ENCODE peak calls at places on chromosomes 13 and 19, in eight cellular contexts. A is stomach, L is tibial nerve, J is H54, I is lower leg skin, D is breast epithelium, Q is gastrocnemius medialis, X is heart left ventricle. Y is an unnamed sample.

GRCh38 chr19:55443045-55443823 is at the start of gene SHISA7:
- DNase-seq in J (no peak), A (no peak), X (no peak), L (no peak), I (no peak), Q (no peak), D (no peak), Y (no peak)

GRCh38 chr19:48102870-48103751 is 7.5 kb downstream of the PLA2G4C start:
- DNase-seq in I (no peak), A (no peak), D (no peak), Q (peak; percentile 27), X (no peak), L (no peak), J (peak; percentile 20), Y (no peak)

GRCh38 chr19:23415561-23416191 is 20.4 kb upstream of the ZNF91 start:
- DNase-seq in J (peak; percentile 33), I (no peak), D (no peak), X (peak; percentile 33), A (no peak), L (no peak), Q (no peak), Y (no peak)

GRCh38 chr13:60016229-60016628 is 147.5 kb downstream of the DIAPH3 start:
- DNase-seq in J (no peak), L (no peak), A (no peak), I (peak; percentile 50), D (no peak), X (no peak), Q (no peak), Y (no peak)

GRCh38 chr19:40217921-40218890 is at the start of gene TTC9B:
- DNase-seq in X (no peak), D (no peak), A (no peak), I (no peak), L (no peak), J (no peak), Q (no peak), Y (no peak)

GRCh38 chr19:33376423-33376822 is 2.9 kb downstream of the CEBPG start:
- DNase-seq in D (no peak), Q (peak; percentile 63), I (peak; percentile 84), X (peak; percentile 77), J (peak; percentile 82), L (peak; percentile 56), A (peak; percentile 86), Y (no peak)

GRCh38 chr19:19110410-19111137 is 27.7 kb downstream of the TMEM161A start:
- DNase-seq in X (no peak), I (no peak), Q (no peak), J (no peak), L (no peak), A (no peak), D (no peak), Y (no peak)

GRCh38 chr19:28727133-28727834 is 485.7 kb downstream of the UQCRFS1 start:
- DNase-seq in D (no peak), L (no peak), A (no peak), Q (no peak), J (no peak), I (no peak), X (no peak), Y (no peak)

GRCh38 chr13:98807774-98808173 is 55.3 kb upstream of the SLC15A1 start:
- DNase-seq in I (no peak), D (no peak), A (no peak), Q (no peak), X (no peak), L (no peak), J (no peak), Y (no peak)

GRCh38 chr19:49862411-49863253 is 4.7 kb downstream of the PNKP start:
- DNase-seq in D (no peak), I (no peak), A (no peak), Q (no peak), L (no peak), J (no peak), X (no peak), Y (no peak)

GRCh38 chr19:49859838-49860715 is 7.3 kb downstream of the PNKP start:
- DNase-seq in J (no peak), X (no peak), I (no peak), Q (no peak), D (no peak), L (no peak), A (no peak), Y (no peak)

GRCh38 chr19:49861541-49862410 is 5.6 kb downstream of the PNKP start:
- DNase-seq in J (no peak), D (no peak), X (no peak), A (peak; percentile 78), Q (no peak), I (no peak), L (no peak), Y (no peak)

GRCh38 chr19:49860716-49861100 is 6.7 kb downstream of the PNKP start:
- DNase-seq in J (no peak), D (no peak), A (no peak), Q (no peak), X (no peak), L (peak; percentile 13), I (no peak), Y (no peak)

DNA sequence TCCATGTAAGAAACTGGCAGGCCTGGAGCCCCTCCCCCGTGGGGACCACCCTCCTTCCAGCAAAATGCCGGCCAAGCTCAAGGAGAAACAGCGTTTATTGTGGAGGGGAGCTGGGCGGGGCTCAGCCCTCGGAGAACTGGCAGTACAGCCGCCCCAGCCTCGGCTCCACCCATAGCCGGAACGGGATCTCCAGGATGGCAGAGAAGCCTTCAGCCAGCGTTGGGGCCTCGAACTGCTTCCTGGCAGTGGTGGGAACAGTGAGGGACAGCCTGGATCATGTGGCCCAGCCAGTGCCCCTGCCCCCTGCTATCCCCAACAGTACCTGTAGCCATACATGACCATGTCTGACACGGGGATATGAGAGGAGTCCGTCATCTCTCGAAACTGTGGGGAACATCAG is 6.2 kb downstream of the PNKP start:
- DNase-seq in L (peak; percentile 71), D (no peak), A (peak; percentile 78), X (no peak), I (no peak), Q (peak; percentile 54), J (no peak), Y (no peak)
- TF ChIP-seq POLR2A in L (no peak), D (no peak), A (no peak), X (no peak), I (no peak), Q (no peak), J (no peak), Y (no peak)

GRCh38 chr19:1000591-1001537 is 645 bp downstream of the GRIN3B start:
- DNase-seq in A (no peak), D (no peak), J (no peak), X (no peak), Q (no peak), I (no peak), L (no peak), Y (no peak)

GRCh38 chr19:1000095-1000494 is at the start of gene GRIN3B:
- DNase-seq in D (no peak), J (peak; percentile 58), Q (no peak), L (no peak), A (peak; percentile 60), X (peak; percentile 49), I (no peak), Y (peak; percentile 83)

GRCh38 chr19:1002600-1002999 is 2.4 kb downstream of the GRIN3B start:
- DNase-seq in Q (no peak), X (no peak), J (no peak), D (no peak), A (no peak), I (no peak), L (no peak), Y (no peak)

GRCh38 chr19:1003283-1003682 is 3.1 kb downstream of the GRIN3B start:
- DNase-seq in I (no peak), X (no peak), D (no peak), J (no peak), Q (no peak), A (no peak), L (no peak), Y (no peak)

GRCh38 chr19:1001538-1002166 is 1.4 kb downstream of the GRIN3B start:
- DNase-seq in I (no peak), L (no peak), D (no peak), Q (no peak), J (peak; percentile 85), A (peak; percentile 68), X (peak; percentile 49), Y (peak; percentile 89)
- TF ChIP-seq POLR2A in I (no peak), L (no peak), D (no peak), Q (no peak), J (no peak), A (no peak), X (no peak), Y (no peak)

GRCh38 chr13:33541962-33542308 is 256.4 kb upstream of the STARD13 start:
- DNase-seq in J (no peak), X (no peak), A (no peak), I (no peak), D (no peak), L (no peak), Q (no peak), Y (no peak)
- TF ChIP-seq POLR2A in J (no peak), X (no peak), A (no peak), I (no peak), D (no peak), L (no peak), Q (no peak), Y (no peak)

GRCh38 chr19:1156830-1157615 is 17.0 kb downstream of the SBNO2 start:
- DNase-seq in D (no peak), L (no peak), X (peak; percentile 22), A (no peak), J (no peak), I (no peak), Q (no peak), Y (no peak)

GRCh38 chr19:1156305-1156801 is 17.7 kb downstream of the SBNO2 start:
- DNase-seq in J (no peak), L (no peak), A (no peak), Q (no peak), X (peak; percentile 13), D (no peak), I (no peak), Y (no peak)

GRCh38 chr19:1154731-1155351 is 19.2 kb downstream of the SBNO2 start:
- DNase-seq in L (peak; percentile 78), Q (peak; percentile 94), A (peak; percentile 87), J (peak; percentile 94), X (peak; percentile 81), I (peak; percentile 83), D (peak; percentile 84), Y (no peak)

GRCh38 chr19:1153891-1154730 is 20.0 kb downstream of the SBNO2 start:
- DNase-seq in I (no peak), A (no peak), Q (no peak), J (no peak), L (no peak), D (no peak), X (peak; percentile 26), Y (no peak)

DNA sequence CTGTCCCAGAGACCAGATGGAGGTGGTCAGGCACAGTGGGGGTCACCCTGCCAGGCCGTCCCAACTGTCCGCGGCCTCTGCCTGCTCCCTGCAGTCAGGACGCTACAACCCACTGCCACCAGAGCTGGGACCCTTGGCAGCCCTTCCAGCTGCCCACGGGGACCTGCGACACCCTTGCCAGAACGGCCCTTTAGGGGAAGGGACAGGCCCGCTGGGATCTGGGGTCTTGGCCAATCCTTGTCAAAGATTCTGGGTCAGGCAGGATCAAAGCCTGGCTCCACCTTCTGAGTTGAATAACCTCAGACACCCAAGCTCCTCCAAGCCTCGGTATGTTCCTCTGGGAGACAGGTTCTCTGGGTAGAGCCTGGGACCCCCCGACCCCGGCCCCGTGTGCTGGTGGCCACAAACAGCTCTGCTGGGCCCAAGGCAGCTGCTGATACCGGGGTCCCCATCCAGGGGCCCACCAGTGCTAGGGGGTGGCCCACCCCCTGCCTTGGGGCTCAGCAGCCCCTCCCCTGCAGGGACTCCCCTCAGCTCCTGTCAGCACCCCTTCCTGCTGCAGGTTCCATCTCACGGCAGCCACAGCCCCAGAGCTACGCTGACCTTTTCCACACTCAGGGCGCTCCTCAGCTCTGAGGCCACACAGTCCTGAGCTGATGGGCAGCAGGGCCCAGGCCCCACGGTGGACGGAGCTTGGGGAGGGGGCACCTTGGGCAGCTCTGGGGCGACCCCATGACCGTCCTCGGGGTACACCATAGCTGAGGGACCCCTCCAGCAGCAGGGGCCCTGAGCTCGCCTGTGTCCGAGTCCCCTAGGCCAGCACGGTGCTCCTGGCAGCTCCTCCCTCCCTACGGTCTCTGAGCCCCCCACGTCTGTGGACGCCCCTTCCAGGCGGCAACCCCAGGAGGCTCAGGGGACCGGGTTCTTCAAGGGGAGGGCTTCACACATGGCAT is 18.4 kb downstream of the SBNO2 start:
- DNase-seq in A (no peak), Q (peak; percentile 55), L (no peak), D (no peak), X (peak; percentile 12), J (no peak), I (no peak), Y (no peak)
- TF ChIP-seq POLR2A in A (no peak), Q (peak; percentile 2), L (no peak), D (no peak), X (peak; percentile 11), J (no peak), I (no peak), Y (no peak)

Y was measured in GM12891.